ENCODE peak calls at places on chromosomes 7 and 10, in eight cellular contexts. I is HT1080, K is cardiac septum, O is OCI-M1, C is lower lobe of right lung, G is EL, J is GM23338, R is brain microvascular endothelial cell. W is an unnamed sample.

GRCh38 chr7:108488902-108489538 is 32.8 kb upstream of the NRCAM start:
- DNase-seq in R (no peak), G (no peak), J (peak; percentile 20), C (no peak), O (no peak), I (no peak), K (no peak), W (no peak)

GRCh38 chr10:12186324-12186723 is 9.4 kb downstream of the NUDT5 start:
- DNase-seq in C (no peak), R (no peak), I (peak; percentile 90), J (no peak), G (no peak), K (no peak), O (no peak), W (peak; percentile 50)

GRCh38 chr10:572066-572465 is 117.4 kb downstream of the DIP2C start:
- DNase-seq in O (no peak), G (no peak), J (no peak), C (peak; percentile 16), I (no peak), K (peak; percentile 46), R (no peak), W (no peak)

GRCh38 chr10:22625511-22626288 is 88.7 kb downstream of the PIP4K2A start:
- DNase-seq in C (no peak), I (no peak), R (peak; percentile 54), G (peak; percentile 35), K (no peak), J (peak; percentile 33), O (no peak), W (peak; percentile 36)

GRCh38 chr10:78920011-78920410 is 148.8 kb upstream of the ZMIZ1 start:
- DNase-seq in J (no peak), R (no peak), K (no peak), I (no peak), C (no peak), O (no peak), G (no peak), W (no peak)

GRCh38 chr10:3186365-3186764 is 13.8 kb upstream of the PITRM1 start:
- DNase-seq in G (no peak), I (no peak), C (no peak), O (no peak), R (no peak), K (no peak), J (no peak), W (no peak)

GRCh38 chr7:78311176-78311575 is 512.6 kb downstream of the PHTF2 start:
- DNase-seq in I (no peak), O (no peak), G (no peak), K (no peak), R (no peak), C (no peak), J (no peak), W (no peak)

GRCh38 chr7:100521076-100521475 is 17.9 kb upstream of the AGFG2 start:
- DNase-seq in C (no peak), G (no peak), R (no peak), J (no peak), I (no peak), O (no peak), K (no peak), W (no peak)

GRCh38 chr10:70354566-70355233 is 27.7 kb downstream of the LRRC20 start:
- DNase-seq in R (no peak), C (no peak), O (no peak), I (no peak), J (no peak), G (no peak), K (no peak), W (no peak)

GRCh38 chr7:155685070-155685790 is 40.8 kb downstream of the RBM33 start:
- DNase-seq in J (no peak), C (no peak), O (no peak), R (no peak), I (no peak), K (no peak), G (no peak), W (no peak)

GRCh38 chr7:69893915-69894314 is 295.6 kb downstream of the AUTS2 start:
- DNase-seq in I (peak; percentile 1), K (no peak), R (no peak), J (peak; percentile 12), O (peak; percentile 16), C (no peak), G (no peak), W (peak; percentile 22)

GRCh38 chr7:157686285-157686894 is 349.6 kb downstream of the DNAJB6 start:
- DNase-seq in J (no peak), K (peak; percentile 20), I (no peak), R (no peak), O (no peak), C (no peak), G (no peak), W (peak; percentile 11)

GRCh38 chr7:116431783-116432182 is 67.8 kb upstream of the CAV2 start:
- DNase-seq in I (no peak), K (no peak), R (no peak), O (no peak), C (no peak), G (no peak), J (no peak), W (no peak)

GRCh38 chr10:126910196-126910595 is 5.0 kb downstream of the DOCK1 start:
- DNase-seq in I (no peak), R (no peak), K (no peak), J (no peak), O (no peak), C (no peak), G (no peak), W (no peak)

GRCh38 chr7:1288996-1289551 is 56.4 kb downstream of the UNCX start:
- DNase-seq in O (no peak), J (no peak), R (no peak), K (no peak), C (peak; percentile 43), I (no peak), G (no peak), W (no peak)

GRCh38 chr10:66505003-66505707 is 420.7 kb upstream of the LRRTM3 start:
- DNase-seq in K (no peak), G (peak; percentile 3), C (no peak), R (no peak), O (no peak), J (no peak), I (peak; percentile 44), W (no peak)

GRCh38 chr10:132428486-132428885 is 31.5 kb downstream of the PWWP2B start:
- DNase-seq in G (no peak), I (no peak), J (no peak), K (no peak), C (no peak), R (no peak), O (no peak), W (no peak)

GRCh38 chr7:102814025-102814471 is 65.2 kb downstream of the FAM185A start:
- DNase-seq in C (no peak), O (no peak), R (no peak), G (peak; percentile 47), K (no peak), I (peak; percentile 80), J (no peak), W (peak; percentile 49)

GRCh38 chr10:94963901-94964300 is 25.4 kb downstream of the CYP2C9 start:
- DNase-seq in I (peak; percentile 45), R (peak; percentile 26), O (peak; percentile 70), K (no peak), C (no peak), G (peak; percentile 30), J (peak; percentile 81), W (peak; percentile 0)

GRCh38 chr7:37074370-37074769 is 350.1 kb upstream of the AOAH start:
- DNase-seq in G (no peak), I (no peak), R (no peak), O (no peak), C (no peak), K (no peak), J (no peak), W (no peak)

GRCh38 chr10:48364659-48365405 is 58.4 kb downstream of the MAPK8 start:
- DNase-seq in K (no peak), R (peak; percentile 29), J (no peak), I (peak; percentile 52), O (peak; percentile 47), C (no peak), G (peak; percentile 55), W (peak; percentile 22)

GRCh38 chr7:5426226-5426475 is 2.5 kb upstream of the TNRC18 start:
- DNase-seq in K (no peak), O (no peak), G (peak; percentile 79), C (no peak), R (peak; percentile 45), I (peak; percentile 52), J (no peak), W (no peak)

GRCh38 chr10:712089-712488 is 22.6 kb upstream of the DIP2C start:
- DNase-seq in C (no peak), J (no peak), G (no peak), R (no peak), I (no peak), O (no peak), K (no peak), W (no peak)

GRCh38 chr10:1373287-1373686 is 317.1 kb downstream of the WDR37 start:
- DNase-seq in R (no peak), O (no peak), J (no peak), C (no peak), K (peak; percentile 27), I (no peak), G (no peak), W (no peak)

GRCh38 chr10:7211857-7212577 is 198.8 kb downstream of the SFMBT2 start:
- DNase-seq in J (no peak), R (no peak), C (no peak), O (no peak), K (no peak), G (no peak), I (no peak), W (no peak)

GRCh38 chr10:112832361-112832878 is 117.6 kb upstream of the TCF7L2 start:
- DNase-seq in R (no peak), C (no peak), O (no peak), I (peak; percentile 28), J (peak; percentile 96), G (peak; percentile 33), K (no peak), W (peak; percentile 29)

GRCh38 chr10:5428133-5428532 is 15.8 kb downstream of the NET1 start:
- DNase-seq in I (no peak), J (no peak), O (no peak), C (no peak), K (no peak), R (no peak), G (no peak), W (no peak)

GRCh38 chr7:105677803-105678583 is 96.7 kb upstream of the EFCAB10 start:
- DNase-seq in O (peak; percentile 60), C (peak; percentile 76), R (no peak), G (no peak), K (peak; percentile 80), J (no peak), I (no peak), W (no peak)